ENCODE peak calls at places on chromosomes 6 and 20, in four cellular contexts. H, U, S and I are unnamed samples.

GRCh38 chr6:46072866-46073265 is 56.9 kb upstream of the ENPP4 start:
- DNase-seq in U (no peak), S (no peak), H (no peak), I (no peak)

GRCh38 chr20:59668926-59669325 is 64.6 kb downstream of the PHACTR3 start:
- DNase-seq in S (no peak), H (no peak), U (no peak), I (no peak)

GRCh38 chr6:44223471-44224153 is at the start of gene SLC29A1:
- DNase-seq in S (peak; percentile 48), U (peak; percentile 87), H (peak; percentile 89), I (peak; percentile 98)

GRCh38 chr20:33132858-33133615 is 34.9 kb upstream of the BPIFA2 start:
- DNase-seq in S (no peak), U (no peak), H (peak; percentile 31), I (no peak)

GRCh38 chr20:1507276-1507675 is 16.1 kb upstream of the SIRPB2 start:
- DNase-seq in U (no peak), S (no peak), H (no peak), I (no peak)

GRCh38 chr6:40419881-40420705 is 167.1 kb downstream of the LRFN2 start:
- DNase-seq in S (no peak), U (no peak), H (no peak), I (no peak)

GRCh38 chr20:38665886-38666285 is 58.4 kb upstream of the SLC32A1 start:
- DNase-seq in S (no peak), U (no peak), H (no peak), I (no peak)

GRCh38 chr6:13702809-13703302 is 8.8 kb downstream of the RANBP9 start:
- DNase-seq in S (no peak), H (no peak), U (no peak), I (no peak)

GRCh38 chr6:75800708-75801505 is 51.9 kb downstream of the MYO6 start:
- DNase-seq in U (no peak), S (no peak), H (no peak), I (no peak)

GRCh38 chr6:94071835-94072234 is 652.5 kb upstream of the EPHA7 start:
- DNase-seq in U (no peak), S (no peak), H (no peak), I (no peak)

GRCh38 chr6:92329416-92329815 is 1089.9 kb downstream of the EPHA7 start:
- DNase-seq in S (no peak), H (no peak), U (no peak), I (no peak)

GRCh38 chr20:8330316-8330784 is 198.3 kb downstream of the PLCB1 start:
- DNase-seq in U (no peak), H (no peak), S (no peak), I (no peak)

GRCh38 chr6:137625808-137626207 is 131.6 kb upstream of the OLIG3 start:
- DNase-seq in H (no peak), U (no peak), S (no peak), I (no peak)

GRCh38 chr20:22974354-22974753 is 60.8 kb upstream of the SSTR4 start:
- DNase-seq in H (no peak), S (no peak), U (no peak), I (no peak)

GRCh38 chr6:43199912-43200311 is 17.9 kb downstream of the CUL9 start:
- DNase-seq in S (no peak), U (no peak), H (no peak), I (no peak)